ENCODE peak calls at places on chromosomes 5 and 9, in nine cellular contexts. One of them, this sample, is unnamed.

GRCh38 chr5:128163991-128164390 is 80.4 kb downstream of the SLC12A2 start:
- DNase-seq in OCI-LY7: no peak
- DNase-seq in activated CD4-positive, alpha-beta T cell treated with anti-CD3 and anti-CD28 coated beads for 24 hours: no peak
- DNase-seq in stimulated activated naive CD8-positive, alpha-beta T cell treated with anti-CD3 and anti-CD28 coated beads, Interleukin-15, amount 100 ng/mL, for 72 hours: no peak
- DNase-seq in ELF-1: no peak
- DNase-seq in posterior cingulate gyrus: no peak
- DNase-seq in anterior cingulate cortex: no peak
- DNase-seq in LoVo: no peak
- DNase-seq in activated T-cell treated with anti-CD3 and anti-CD28 coated beads, Interleukin-2, amount 50 U/mL, for 24 hours: no peak
- DNase-seq in this sample: no peak

GRCh38 chr9:107732781-107733529 is 243.4 kb upstream of the KLF4 start:
- DNase-seq in OCI-LY7: no peak
- DNase-seq in activated CD4-positive, alpha-beta T cell treated with anti-CD3 and anti-CD28 coated beads for 24 hours: no peak
- DNase-seq in stimulated activated naive CD8-positive, alpha-beta T cell treated with anti-CD3 and anti-CD28 coated beads, Interleukin-15, amount 100 ng/mL, for 72 hours: no peak
- DNase-seq in ELF-1: no peak
- DNase-seq in posterior cingulate gyrus: no peak
- DNase-seq in anterior cingulate cortex: no peak
- DNase-seq in LoVo: no peak
- DNase-seq in activated T-cell treated with anti-CD3 and anti-CD28 coated beads, Interleukin-2, amount 50 U/mL, for 24 hours: no peak
- DNase-seq in this sample: no peak

GRCh38 chr9:5843450-5844249 is 10.7 kb upstream of the ERMP1 start:
- DNase-seq in OCI-LY7: no peak
- DNase-seq in activated CD4-positive, alpha-beta T cell treated with anti-CD3 and anti-CD28 coated beads for 24 hours: no peak
- DNase-seq in stimulated activated naive CD8-positive, alpha-beta T cell treated with anti-CD3 and anti-CD28 coated beads, Interleukin-15, amount 100 ng/mL, for 72 hours: no peak
- DNase-seq in ELF-1: peak; percentile 69
- DNase-seq in posterior cingulate gyrus: no peak
- DNase-seq in anterior cingulate cortex: no peak
- DNase-seq in LoVo: no peak
- DNase-seq in activated T-cell treated with anti-CD3 and anti-CD28 coated beads, Interleukin-2, amount 50 U/mL, for 24 hours: no peak
- DNase-seq in this sample: no peak

GRCh38 chr5:2755371-2755715 is 3.9 kb upstream of the IRX2 start:
- DNase-seq in OCI-LY7: no peak
- DNase-seq in activated CD4-positive, alpha-beta T cell treated with anti-CD3 and anti-CD28 coated beads for 24 hours: no peak
- DNase-seq in stimulated activated naive CD8-positive, alpha-beta T cell treated with anti-CD3 and anti-CD28 coated beads, Interleukin-15, amount 100 ng/mL, for 72 hours: no peak
- DNase-seq in ELF-1: no peak
- DNase-seq in posterior cingulate gyrus: no peak
- DNase-seq in anterior cingulate cortex: no peak
- DNase-seq in LoVo: no peak
- DNase-seq in activated T-cell treated with anti-CD3 and anti-CD28 coated beads, Interleukin-2, amount 50 U/mL, for 24 hours: no peak
- DNase-seq in this sample: no peak

GRCh38 chr9:72947987-72948465 is 4.8 kb downstream of the ALDH1A1 start:
- DNase-seq in OCI-LY7: no peak
- DNase-seq in activated CD4-positive, alpha-beta T cell treated with anti-CD3 and anti-CD28 coated beads for 24 hours: no peak
- DNase-seq in stimulated activated naive CD8-positive, alpha-beta T cell treated with anti-CD3 and anti-CD28 coated beads, Interleukin-15, amount 100 ng/mL, for 72 hours: no peak
- DNase-seq in ELF-1: no peak
- DNase-seq in posterior cingulate gyrus: no peak
- DNase-seq in anterior cingulate cortex: no peak
- DNase-seq in LoVo: no peak
- DNase-seq in activated T-cell treated with anti-CD3 and anti-CD28 coated beads, Interleukin-2, amount 50 U/mL, for 24 hours: no peak
- DNase-seq in this sample: no peak

GRCh38 chr9:94827584-94828304 is 101.2 kb downstream of the AOPEP start:
- DNase-seq in OCI-LY7: no peak
- DNase-seq in activated CD4-positive, alpha-beta T cell treated with anti-CD3 and anti-CD28 coated beads for 24 hours: no peak
- DNase-seq in stimulated activated naive CD8-positive, alpha-beta T cell treated with anti-CD3 and anti-CD28 coated beads, Interleukin-15, amount 100 ng/mL, for 72 hours: no peak
- DNase-seq in ELF-1: peak; percentile 36
- DNase-seq in posterior cingulate gyrus: no peak
- DNase-seq in anterior cingulate cortex: no peak
- DNase-seq in LoVo: peak; percentile 62
- DNase-seq in activated T-cell treated with anti-CD3 and anti-CD28 coated beads, Interleukin-2, amount 50 U/mL, for 24 hours: no peak
- DNase-seq in this sample: no peak

GRCh38 chr5:154221371-154221896 is 30.9 kb downstream of the GALNT10 start:
- DNase-seq in OCI-LY7: no peak
- DNase-seq in activated CD4-positive, alpha-beta T cell treated with anti-CD3 and anti-CD28 coated beads for 24 hours: peak; percentile 23
- DNase-seq in stimulated activated naive CD8-positive, alpha-beta T cell treated with anti-CD3 and anti-CD28 coated beads, Interleukin-15, amount 100 ng/mL, for 72 hours: peak; percentile 66
- DNase-seq in ELF-1: peak; percentile 25
- DNase-seq in posterior cingulate gyrus: no peak
- DNase-seq in anterior cingulate cortex: no peak
- DNase-seq in LoVo: peak; percentile 15
- DNase-seq in activated T-cell treated with anti-CD3 and anti-CD28 coated beads, Interleukin-2, amount 50 U/mL, for 24 hours: peak; percentile 56
- DNase-seq in this sample: no peak

GRCh38 chr5:155381654-155382053 is 368.1 kb downstream of the KIF4B start:
- DNase-seq in OCI-LY7: no peak
- DNase-seq in activated CD4-positive, alpha-beta T cell treated with anti-CD3 and anti-CD28 coated beads for 24 hours: no peak
- DNase-seq in stimulated activated naive CD8-positive, alpha-beta T cell treated with anti-CD3 and anti-CD28 coated beads, Interleukin-15, amount 100 ng/mL, for 72 hours: no peak
- DNase-seq in ELF-1: no peak
- DNase-seq in posterior cingulate gyrus: no peak
- DNase-seq in anterior cingulate cortex: no peak
- DNase-seq in LoVo: no peak
- DNase-seq in activated T-cell treated with anti-CD3 and anti-CD28 coated beads, Interleukin-2, amount 50 U/mL, for 24 hours: no peak
- DNase-seq in this sample: no peak

GRCh38 chr5:20570486-20570885 is 582.5 kb upstream of the CDH18 start:
- DNase-seq in OCI-LY7: no peak
- DNase-seq in activated CD4-positive, alpha-beta T cell treated with anti-CD3 and anti-CD28 coated beads for 24 hours: no peak
- DNase-seq in stimulated activated naive CD8-positive, alpha-beta T cell treated with anti-CD3 and anti-CD28 coated beads, Interleukin-15, amount 100 ng/mL, for 72 hours: no peak
- DNase-seq in ELF-1: no peak
- DNase-seq in posterior cingulate gyrus: no peak
- DNase-seq in anterior cingulate cortex: no peak
- DNase-seq in LoVo: no peak
- DNase-seq in activated T-cell treated with anti-CD3 and anti-CD28 coated beads, Interleukin-2, amount 50 U/mL, for 24 hours: no peak
- DNase-seq in this sample: no peak